ENCODE peak calls at places on chromosomes 13 and 19, in four cellular contexts. Q is fibroblast of mammary gland, M is KBM-7, T is HT1080. P is an unnamed sample.

GRCh38 chr19:33780746-33781145 is 15.9 kb upstream of the KCTD15 start:
- DNase-seq in Q (no peak), M (no peak), T (no peak), P (no peak)

GRCh38 chr19:11125994-11126685 is 29.4 kb downstream of the SPC24 start:
- DNase-seq in Q (peak), M (peak), T (peak), P (peak)

GRCh38 chr19:38891791-38892190 is 7.6 kb downstream of the SIRT2 start:
- DNase-seq in Q (no peak), M (no peak), T (no peak), P (no peak)

GRCh38 chr13:43157796-43158195 is 134.4 kb downstream of the DNAJC15 start:
- DNase-seq in Q (no peak), M (no peak), T (no peak), P (no peak)

GRCh38 chr19:7618771-7619510 is 10.4 kb downstream of the XAB2 start:
- DNase-seq in Q (no peak), M (no peak), T (no peak), P (no peak)

GRCh38 chr19:4524808-4525562 is 6.7 kb upstream of the PLIN4 start:
- DNase-seq in Q (peak), M (peak), T (peak), P (no peak)

GRCh38 chr13:102598061-102598460 is 1.3 kb downstream of the TPP2 start:
- DNase-seq in Q (no peak), M (no peak), T (no peak), P (no peak)

GRCh38 chr13:31045621-31046081 is 113.2 kb downstream of the TEX26 start:
- DNase-seq in Q (peak), M (peak), T (peak), P (peak)

GRCh38 chr13:37492741-37493514 is 105.6 kb downstream of the POSTN start:
- DNase-seq in Q (peak), M (no peak), T (peak), P (no peak)

GRCh38 chr13:110757296-110757695 is 43.8 kb downstream of the ING1 start:
- DNase-seq in Q (no peak), M (no peak), T (no peak), P (no peak)

GRCh38 chr19:5083547-5083965 is 114.6 kb downstream of the KDM4B start:
- DNase-seq in Q (peak), M (no peak), T (no peak), P (no peak)

GRCh38 chr13:112890316-112891131 is 78.5 kb upstream of the MCF2L start:
- DNase-seq in Q (no peak), M (no peak), T (no peak), P (no peak)

GRCh38 chr19:4606921-4607678 is 32.2 kb upstream of the TNFAIP8L1 start:
- DNase-seq in Q (peak), M (no peak), T (no peak), P (no peak)

GRCh38 chr19:5035105-5035761 is 66.3 kb downstream of the KDM4B start:
- DNase-seq in Q (no peak), M (no peak), T (no peak), P (no peak)

GRCh38 chr13:98474292-98474691 is 102.6 kb downstream of the STK24 start:
- DNase-seq in Q (no peak), M (no peak), T (no peak), P (no peak)

GRCh38 chr19:661427-662196 is 1.4 kb downstream of the RNF126 start:
- DNase-seq in Q (no peak), M (peak), T (no peak), P (no peak)

GRCh38 chr13:72139192-72139591 is 272.2 kb upstream of the DACH1 start:
- DNase-seq in Q (no peak), M (no peak), T (no peak), P (no peak)

GRCh38 chr13:78630509-78630908 is 27.2 kb upstream of the POU4F1 start:
- DNase-seq in Q (no peak), M (no peak), T (no peak), P (no peak)

GRCh38 chr19:29587518-29587986 is 18.5 kb upstream of the POP4 start:
- DNase-seq in Q (peak), M (peak), T (peak), P (peak)

GRCh38 chr13:23959231-23959862 is 62.0 kb upstream of the C1QTNF9B start:
- DNase-seq in Q (peak), M (no peak), T (no peak), P (no peak)

GRCh38 chr19:51246153-51246552 is 4.7 kb upstream of the SIGLECL1 start:
- DNase-seq in Q (peak), M (peak), T (peak), P (no peak)

GRCh38 chr13:44484562-44485164 is 91.5 kb downstream of the TSC22D1 start:
- DNase-seq in Q (no peak), M (no peak), T (no peak), P (no peak)

GRCh38 chr13:59901191-59901590 is 262.5 kb downstream of the DIAPH3 start:
- DNase-seq in Q (no peak), M (no peak), T (no peak), P (no peak)

GRCh38 chr19:5713228-5713627 is 6.7 kb downstream of the LONP1 start:
- DNase-seq in Q (no peak), M (no peak), T (no peak), P (no peak)

GRCh38 chr19:3450796-3451411 is 29.4 kb downstream of the SMIM24 start:
- DNase-seq in Q (peak), M (peak), T (peak), P (no peak)

GRCh38 chr19:33205110-33205509 is 11.0 kb downstream of the LRP3 start:
- DNase-seq in Q (no peak), M (no peak), T (no peak), P (no peak)

GRCh38 chr19:15684828-15685227 is 11.9 kb downstream of the CYP4F12 start:
- DNase-seq in Q (no peak), M (no peak), T (no peak), P (no peak)

GRCh38 chr13:23709521-23709920 is 139.3 kb downstream of the TNFRSF19 start:
- DNase-seq in Q (no peak), M (no peak), T (no peak), P (no peak)

GRCh38 chr19:41909706-41910105 is 18.5 kb downstream of the ERFL start:
- DNase-seq in Q (no peak), M (no peak), T (no peak), P (no peak)

GRCh38 chr19:37778613-37779138 is 710 bp downstream of the ZNF573 start:
- DNase-seq in Q (peak), M (peak), T (no peak), P (no peak)

GRCh38 chr13:110397445-110397844 is 90.4 kb downstream of the COL4A2 start:
- DNase-seq in Q (peak), M (no peak), T (peak), P (no peak)

GRCh38 chr13:48750588-48751383 is 97.1 kb downstream of the CYSLTR2 start:
- DNase-seq in Q (peak), M (no peak), T (no peak), P (no peak)

GRCh38 chr19:45150731-45151725 is 9.8 kb downstream of the NKPD1 start:
- DNase-seq in Q (no peak), M (no peak), T (no peak), P (no peak)

GRCh38 chr19:18865973-18866799 is 29.8 kb downstream of the CERS1 start:
- DNase-seq in Q (peak), M (peak), T (peak), P (no peak)

GRCh38 chr19:58558623-58559274 is 338 bp upstream of the UBE2M start:
- DNase-seq in Q (peak), M (peak), T (peak), P (peak)